ENCODE peak calls at places on chromosomes 2 and 18, in five cellular contexts. One of them, this sample, is unnamed.

GRCh38 chr2:27960237-27960912 is 69.8 kb downstream of the BABAM2 start:
- DNase-seq in lower lobe of right lung: no peak
- DNase-seq in cardiac muscle cell: no peak
- DNase-seq in heart left ventricle: no peak
- DNase-seq in left lung: no peak
- DNase-seq in this sample: no peak

GRCh38 chr2:120389036-120389391 is 43.1 kb downstream of the INHBB start:
- DNase-seq in left lung: peak; percentile 13
- DNase-seq in cardiac muscle cell: no peak
- DNase-seq in lower lobe of right lung: peak; percentile 28
- DNase-seq in heart left ventricle: peak; percentile 2
- DNase-seq in this sample: peak; percentile 41

GRCh38 chr2:144213797-144214196 is 306.1 kb downstream of the ZEB2 start:
- DNase-seq in left lung: no peak
- DNase-seq in cardiac muscle cell: no peak
- DNase-seq in lower lobe of right lung: no peak
- DNase-seq in heart left ventricle: no peak
- DNase-seq in this sample: no peak

GRCh38 chr2:2791606-2792005 is 460.5 kb upstream of the MYT1L start:
- DNase-seq in lower lobe of right lung: no peak
- DNase-seq in cardiac muscle cell: no peak
- DNase-seq in left lung: no peak
- DNase-seq in heart left ventricle: no peak
- DNase-seq in this sample: no peak

GRCh38 chr2:117958186-117958585 is 55.7 kb downstream of the CCDC93 start:
- DNase-seq in cardiac muscle cell: no peak
- DNase-seq in heart left ventricle: no peak
- DNase-seq in left lung: no peak
- DNase-seq in lower lobe of right lung: no peak
- DNase-seq in this sample: no peak

GRCh38 chr2:74199871-74200305 is 1.5 kb downstream of the MTHFD2 start:
- DNase-seq in cardiac muscle cell: no peak
- DNase-seq in lower lobe of right lung: no peak
- DNase-seq in heart left ventricle: no peak
- DNase-seq in left lung: no peak
- DNase-seq in this sample: peak; percentile 53

GRCh38 chr2:204545861-204546773 is 842 bp downstream of the PARD3B start:
- DNase-seq in heart left ventricle: peak; percentile 7
- DNase-seq in lower lobe of right lung: peak; percentile 58
- DNase-seq in left lung: peak; percentile 43
- DNase-seq in cardiac muscle cell: no peak
- DNase-seq in this sample: peak; percentile 77

GRCh38 chr2:36770542-36771287 is 74.2 kb downstream of the VIT start:
- DNase-seq in left lung: no peak
- DNase-seq in heart left ventricle: no peak
- DNase-seq in cardiac muscle cell: peak; percentile 30
- DNase-seq in lower lobe of right lung: peak; percentile 57
- DNase-seq in this sample: peak; percentile 94

GRCh38 chr2:180983468-180984388 is 3.3 kb downstream of the UBE2E3 start:
- DNase-seq in heart left ventricle: peak; percentile 18
- DNase-seq in left lung: no peak
- DNase-seq in cardiac muscle cell: peak; percentile 73
- DNase-seq in lower lobe of right lung: no peak
- DNase-seq in this sample: peak; percentile 67

GRCh38 chr18:23967321-23968089 is 47.0 kb upstream of the TTC39C start:
- DNase-seq in left lung: no peak
- DNase-seq in lower lobe of right lung: no peak
- DNase-seq in cardiac muscle cell: no peak
- DNase-seq in heart left ventricle: no peak
- DNase-seq in this sample: no peak

GRCh38 chr18:4096501-4096900 is 358.6 kb downstream of the DLGAP1 start:
- DNase-seq in cardiac muscle cell: no peak
- DNase-seq in lower lobe of right lung: no peak
- DNase-seq in left lung: no peak
- DNase-seq in heart left ventricle: no peak
- DNase-seq in this sample: no peak

GRCh38 chr2:25825238-25825637 is 53.0 kb downstream of the ASXL2 start:
- DNase-seq in left lung: no peak
- DNase-seq in cardiac muscle cell: no peak
- DNase-seq in heart left ventricle: no peak
- DNase-seq in lower lobe of right lung: no peak
- DNase-seq in this sample: no peak

GRCh38 chr2:228224410-228224809 is 42.9 kb upstream of the SPHKAP start:
- DNase-seq in cardiac muscle cell: no peak
- DNase-seq in heart left ventricle: no peak
- DNase-seq in lower lobe of right lung: no peak
- DNase-seq in left lung: no peak
- DNase-seq in this sample: no peak

GRCh38 chr18:58446661-58447060 is 182.2 kb downstream of the ALPK2 start:
- DNase-seq in left lung: no peak
- DNase-seq in lower lobe of right lung: no peak
- DNase-seq in cardiac muscle cell: no peak
- DNase-seq in heart left ventricle: no peak
- DNase-seq in this sample: no peak

GRCh38 chr2:58633576-58634365 is 392.6 kb upstream of the FANCL start:
- DNase-seq in heart left ventricle: no peak
- DNase-seq in cardiac muscle cell: no peak
- DNase-seq in left lung: no peak
- DNase-seq in lower lobe of right lung: no peak
- DNase-seq in this sample: no peak

GRCh38 chr2:37786854-37787253 is 115.4 kb upstream of the CDC42EP3 start:
- DNase-seq in lower lobe of right lung: peak; percentile 52
- DNase-seq in cardiac muscle cell: no peak
- DNase-seq in heart left ventricle: no peak
- DNase-seq in left lung: no peak
- DNase-seq in this sample: no peak

GRCh38 chr2:29788066-29788465 is 133.3 kb downstream of the ALK start:
- DNase-seq in lower lobe of right lung: no peak
- DNase-seq in left lung: no peak
- DNase-seq in cardiac muscle cell: no peak
- DNase-seq in heart left ventricle: no peak
- DNase-seq in this sample: no peak

GRCh38 chr2:26001743-26002341 is 19.5 kb upstream of the KIF3C start:
- DNase-seq in heart left ventricle: peak; percentile 71
- DNase-seq in left lung: peak; percentile 84
- DNase-seq in cardiac muscle cell: no peak
- DNase-seq in lower lobe of right lung: peak; percentile 85
- DNase-seq in this sample: no peak

GRCh38 chr2:63406641-63407040 is 181.6 kb downstream of the WDPCP start:
- DNase-seq in heart left ventricle: no peak
- DNase-seq in cardiac muscle cell: no peak
- DNase-seq in left lung: no peak
- DNase-seq in lower lobe of right lung: no peak
- DNase-seq in this sample: no peak

GRCh38 chr2:118386636-118387302 is 298.5 kb downstream of the INSIG2 start:
- DNase-seq in left lung: no peak
- DNase-seq in cardiac muscle cell: no peak
- DNase-seq in lower lobe of right lung: no peak
- DNase-seq in heart left ventricle: no peak
- DNase-seq in this sample: no peak

GRCh38 chr2:203327582-203327917 is 644 bp upstream of the ABI2 start:
- DNase-seq in cardiac muscle cell: no peak
- DNase-seq in left lung: no peak
- DNase-seq in heart left ventricle: no peak
- DNase-seq in lower lobe of right lung: no peak
- DNase-seq in this sample: no peak

GRCh38 chr2:228458364-228458763 is 276.9 kb upstream of the SPHKAP start:
- DNase-seq in lower lobe of right lung: no peak
- DNase-seq in left lung: no peak
- DNase-seq in heart left ventricle: no peak
- DNase-seq in cardiac muscle cell: no peak
- DNase-seq in this sample: no peak

GRCh38 chr18:59631583-59632181 is 65.5 kb downstream of the CCBE1 start:
- DNase-seq in lower lobe of right lung: no peak
- DNase-seq in cardiac muscle cell: peak; percentile 42
- DNase-seq in heart left ventricle: no peak
- DNase-seq in left lung: no peak
- DNase-seq in this sample: peak; percentile 80

GRCh38 chr2:156727867-156728266 is 291.7 kb downstream of the GPD2 start:
- DNase-seq in lower lobe of right lung: no peak
- DNase-seq in left lung: no peak
- DNase-seq in cardiac muscle cell: no peak
- DNase-seq in heart left ventricle: no peak
- DNase-seq in this sample: no peak

GRCh38 chr2:16756831-16757644 is 91.4 kb upstream of the CYRIA start:
- DNase-seq in lower lobe of right lung: peak; percentile 84
- DNase-seq in cardiac muscle cell: peak; percentile 82
- DNase-seq in heart left ventricle: peak; percentile 78
- DNase-seq in left lung: peak; percentile 76
- DNase-seq in this sample: peak; percentile 87

GRCh38 chr2:204401114-204401513 is 144.2 kb upstream of the PARD3B start:
- DNase-seq in cardiac muscle cell: no peak
- DNase-seq in heart left ventricle: no peak
- DNase-seq in left lung: no peak
- DNase-seq in lower lobe of right lung: no peak
- DNase-seq in this sample: no peak

GRCh38 chr2:170743530-170744239 is 26.5 kb upstream of the ERICH2 start:
- DNase-seq in lower lobe of right lung: no peak
- DNase-seq in heart left ventricle: no peak
- DNase-seq in left lung: no peak
- DNase-seq in cardiac muscle cell: no peak
- DNase-seq in this sample: no peak

GRCh38 chr2:65518751-65519150 is 86.4 kb upstream of the SPRED2 start:
- DNase-seq in lower lobe of right lung: no peak
- DNase-seq in cardiac muscle cell: no peak
- DNase-seq in left lung: no peak
- DNase-seq in heart left ventricle: no peak
- DNase-seq in this sample: no peak

GRCh38 chr2:109279243-109279860 is 150.3 kb downstream of the SH3RF3 start:
- DNase-seq in lower lobe of right lung: no peak
- DNase-seq in left lung: no peak
- DNase-seq in heart left ventricle: peak; percentile 33
- DNase-seq in cardiac muscle cell: no peak
- DNase-seq in this sample: peak; percentile 62

GRCh38 chr2:224650815-224651439 is 65.2 kb downstream of the CCDC195 start:
- DNase-seq in lower lobe of right lung: no peak
- DNase-seq in cardiac muscle cell: peak; percentile 63
- DNase-seq in left lung: no peak
- DNase-seq in heart left ventricle: no peak
- DNase-seq in this sample: peak; percentile 51

GRCh38 chr2:214382229-214382628 is 28.6 kb upstream of the VWC2L start:
- DNase-seq in lower lobe of right lung: no peak
- DNase-seq in heart left ventricle: no peak
- DNase-seq in left lung: no peak
- DNase-seq in cardiac muscle cell: no peak
- DNase-seq in this sample: no peak

GRCh38 chr2:240129311-240129710 is 6.8 kb downstream of the COPS9 start:
- DNase-seq in cardiac muscle cell: no peak
- DNase-seq in lower lobe of right lung: peak; percentile 16
- DNase-seq in left lung: peak; percentile 1
- DNase-seq in heart left ventricle: no peak
- DNase-seq in this sample: no peak

GRCh38 chr2:152402780-152403388 is 67.9 kb downstream of the FMNL2 start:
- DNase-seq in cardiac muscle cell: no peak
- DNase-seq in left lung: no peak
- DNase-seq in lower lobe of right lung: no peak
- DNase-seq in heart left ventricle: no peak
- DNase-seq in this sample: no peak

GRCh38 chr18:35267161-35267651 is 22.8 kb downstream of the ZSCAN30 start:
- DNase-seq in cardiac muscle cell: no peak
- DNase-seq in heart left ventricle: peak; percentile 84
- DNase-seq in left lung: peak; percentile 73
- DNase-seq in lower lobe of right lung: peak; percentile 87
- DNase-seq in this sample: no peak

GRCh38 chr2:9806656-9807055 is 36.6 kb upstream of the TAF1B start:
- DNase-seq in lower lobe of right lung: no peak
- DNase-seq in left lung: peak; percentile 30
- DNase-seq in heart left ventricle: no peak
- DNase-seq in cardiac muscle cell: no peak
- DNase-seq in this sample: peak; percentile 24

GRCh38 chr2:135825855-135826190 is 11.2 kb downstream of the LCT start:
- DNase-seq in heart left ventricle: no peak
- DNase-seq in left lung: no peak
- DNase-seq in lower lobe of right lung: no peak
- DNase-seq in cardiac muscle cell: no peak
- DNase-seq in this sample: no peak

GRCh38 chr2:220076734-220077133 is 449.3 kb downstream of the SLC4A3 start:
- DNase-seq in left lung: no peak
- DNase-seq in lower lobe of right lung: no peak
- DNase-seq in cardiac muscle cell: peak; percentile 27
- DNase-seq in heart left ventricle: peak; percentile 14
- DNase-seq in this sample: peak; percentile 69

GRCh38 chr2:241852981-241853631 is 5.6 kb downstream of the PDCD1 start:
- DNase-seq in heart left ventricle: no peak
- DNase-seq in left lung: no peak
- DNase-seq in lower lobe of right lung: no peak
- DNase-seq in cardiac muscle cell: no peak
- DNase-seq in this sample: no peak

GRCh38 chr2:195212586-195212985 is 444.4 kb upstream of the SLC39A10 start:
- DNase-seq in left lung: no peak
- DNase-seq in heart left ventricle: no peak
- DNase-seq in cardiac muscle cell: no peak
- DNase-seq in lower lobe of right lung: no peak
- DNase-seq in this sample: no peak
- TF ChIP-seq CTCF in left lung: no peak
- TF ChIP-seq CTCF in heart left ventricle: no peak
- TF ChIP-seq CTCF in cardiac muscle cell: no peak
- TF ChIP-seq CTCF in lower lobe of right lung: no peak
- TF ChIP-seq CTCF in this sample: no peak

GRCh38 chr2:54589340-54590215 is 133.5 kb downstream of the SPTBN1 start:
- DNase-seq in cardiac muscle cell: no peak
- DNase-seq in heart left ventricle: peak; percentile 59
- DNase-seq in left lung: no peak
- DNase-seq in lower lobe of right lung: no peak
- DNase-seq in this sample: no peak
- H3K4me1 ChIP-seq in cardiac muscle cell: peaks cover 37% of the 10 kb centered on the region
- H3K4me1 ChIP-seq in heart left ventricle: peaks cover 82% of the 10 kb centered on the region
- H3K4me1 ChIP-seq in left lung: peaks cover 88% of the 10 kb centered on the region
- H3K4me1 ChIP-seq in lower lobe of right lung: peaks cover 67% of the 10 kb centered on the region
- H3K4me1 ChIP-seq in this sample: peaks cover 6% of the 10 kb centered on the region

DNA sequence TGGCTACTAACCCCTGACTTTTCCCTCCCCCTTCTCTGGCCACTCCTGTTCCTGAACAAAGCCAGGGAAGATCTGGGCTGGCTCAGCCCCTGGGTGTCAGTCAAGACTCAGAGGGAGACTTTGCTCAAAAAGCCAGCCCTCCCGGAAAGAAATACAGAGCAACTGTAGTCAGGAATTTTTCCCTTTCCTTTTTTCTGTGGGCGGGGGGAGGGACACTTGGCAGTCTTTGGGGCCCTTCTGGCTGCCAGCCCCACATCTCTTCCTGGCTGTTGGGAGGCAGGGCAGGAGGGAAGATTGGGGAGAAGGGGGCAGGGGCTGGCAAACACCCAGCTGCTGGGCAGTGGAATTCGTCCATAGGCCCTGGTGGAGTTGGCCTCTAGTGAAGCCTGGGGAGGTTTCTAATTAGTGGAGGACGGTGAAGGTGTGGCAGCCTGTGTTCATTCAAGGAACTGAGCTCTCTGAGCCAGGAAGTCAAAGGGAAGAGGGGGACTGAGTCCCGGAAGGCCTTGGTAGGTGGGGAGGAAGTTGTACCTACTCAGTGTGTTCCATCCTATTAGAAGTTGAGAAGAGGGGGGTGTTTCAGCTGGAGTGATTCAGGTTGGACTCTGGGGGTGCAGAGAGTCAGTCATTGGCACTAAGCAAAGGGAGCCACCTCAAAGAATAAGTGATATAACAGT is 10.9 kb downstream of the IGFBP2 start:
- DNase-seq in cardiac muscle cell: no peak
- DNase-seq in heart left ventricle: no peak
- DNase-seq in lower lobe of right lung: no peak
- DNase-seq in left lung: no peak
- DNase-seq in this sample: no peak
- TF ChIP-seq CTCF in cardiac muscle cell: no peak
- TF ChIP-seq CTCF in heart left ventricle: no peak
- TF ChIP-seq CTCF in lower lobe of right lung: no peak
- TF ChIP-seq CTCF in left lung: no peak
- TF ChIP-seq CTCF in this sample: no peak

GRCh38 chr2:105839793-105840192 is 95.1 kb downstream of the NCK2 start:
- DNase-seq in left lung: no peak
- DNase-seq in cardiac muscle cell: no peak
- DNase-seq in lower lobe of right lung: no peak
- DNase-seq in heart left ventricle: no peak
- DNase-seq in this sample: no peak
- H3K4me1 ChIP-seq in left lung: peaks cover 6% of the 10 kb centered on the region
- H3K4me1 ChIP-seq in cardiac muscle cell: no peaks in the 10 kb centered on the region
- H3K4me1 ChIP-seq in lower lobe of right lung: no peaks in the 10 kb centered on the region
- H3K4me1 ChIP-seq in heart left ventricle: peaks cover 30% of the 10 kb centered on the region
- H3K4me1 ChIP-seq in this sample: peaks cover 23% of the 10 kb centered on the region

This sample was measured in endodermal cell.